ENCODE peak calls at places on chromosomes 13 and 19, in eight cellular contexts. A, M, X, E, C, T, G and U are unnamed samples.
A peak's percentile ranks its signal among the peaks of the same experiment; 100 is the strongest.

GRCh38 chr13:108983273-108983672 is 353.9 kb downstream of the MYO16 start:
- DNase-seq in A (no peak), M (no peak), X (no peak), E (no peak), C (no peak), T (no peak), G (no peak), U (no peak)

GRCh38 chr19:6076675-6077463 is 33.4 kb downstream of the RFX2 start:
- DNase-seq in A (no peak), M (peak; percentile 97), X (no peak), E (no peak), C (no peak), T (no peak), G (no peak), U (peak; percentile 25)

GRCh38 chr19:6674868-6675305 is 4.9 kb upstream of the TNFSF14 start:
- DNase-seq in A (no peak), M (peak; percentile 39), X (peak; percentile 64), E (peak; percentile 85), C (peak; percentile 94), T (peak; percentile 89), G (no peak), U (peak; percentile 11)

GRCh38 chr19:5627395-5627904 is 4.6 kb downstream of the SAFB start:
- DNase-seq in A (no peak), M (no peak), X (peak; percentile 56), E (peak; percentile 61), C (peak; percentile 93), T (peak; percentile 42), G (no peak), U (no peak)

GRCh38 chr19:1471514-1472107 is 7.4 kb downstream of the C19orf25 start:
- DNase-seq in A (no peak), M (no peak), X (no peak), E (no peak), C (no peak), T (no peak), G (no peak), U (no peak)

GRCh38 chr19:51131780-51132680 is 7.3 kb downstream of the SIGLEC9 start:
- DNase-seq in A (no peak), M (peak; percentile 21), X (peak; percentile 32), E (peak; percentile 63), C (no peak), T (no peak), G (no peak), U (no peak)

GRCh38 chr19:38173324-38174041 is 50.5 kb downstream of the DPF1 start:
- DNase-seq in A (no peak), M (peak; percentile 63), X (no peak), E (no peak), C (no peak), T (no peak), G (peak; percentile 80), U (peak; percentile 89)

GRCh38 chr19:46639356-46640061 is 3.5 kb upstream of the GNG8 start:
- DNase-seq in A (no peak), M (peak; percentile 41), X (peak; percentile 53), E (no peak), C (no peak), T (no peak), G (no peak), U (no peak)

GRCh38 chr19:5340637-5341447 is at the start of gene PTPRS:
- DNase-seq in A (peak; percentile 98), M (peak; percentile 63), X (peak; percentile 61), E (peak; percentile 71), C (no peak), T (peak; percentile 46), G (peak; percentile 23), U (peak; percentile 84)

GRCh38 chr13:50390503-50391248 is 375.4 kb downstream of the KCNRG start:
- DNase-seq in A (no peak), M (no peak), X (no peak), E (no peak), C (no peak), T (no peak), G (no peak), U (no peak)

GRCh38 chr19:19106061-19106551 is 32.2 kb downstream of the TMEM161A start:
- DNase-seq in A (peak; percentile 39), M (peak; percentile 31), X (peak; percentile 39), E (no peak), C (no peak), T (no peak), G (no peak), U (no peak)

GRCh38 chr19:405138-405965 is 3.6 kb downstream of the C2CD4C start:
- DNase-seq in A (no peak), M (no peak), X (peak; percentile 40), E (no peak), C (no peak), T (no peak), G (no peak), U (no peak)

GRCh38 chr19:35294328-35294727 is 2.4 kb downstream of the MAG start:
- DNase-seq in A (no peak), M (no peak), X (no peak), E (no peak), C (no peak), T (no peak), G (no peak), U (no peak)

GRCh38 chr19:19591133-19591825 is 27.2 kb downstream of the PBX4 start:
- DNase-seq in A (no peak), M (peak; percentile 99), X (no peak), E (no peak), C (no peak), T (peak; percentile 51), G (no peak), U (peak; percentile 88)

GRCh38 chr19:46574533-46574932 is 26.6 kb upstream of the CALM3 start:
- DNase-seq in A (no peak), M (no peak), X (no peak), E (no peak), C (no peak), T (peak; percentile 7), G (peak; percentile 21), U (no peak)

GRCh38 chr19:21422244-21422643 is 25.3 kb downstream of the ZNF493 start:
- DNase-seq in A (no peak), M (no peak), X (no peak), E (no peak), C (no peak), T (no peak), G (no peak), U (no peak)